ENCODE peak calls at places on chromosomes 16 and 17, in four cellular contexts. N is HepG2, Z is K562, I is GM12878. F is an unnamed sample.

GRCh38 chr17:17139972-17140589 is 66.1 kb downstream of the PLD6 start:
- DNase-seq in Z (no peak), I (no peak), N (no peak), F (no peak)

GRCh38 chr17:82674656-82675475 is 23.6 kb downstream of the RAB40B start:
- DNase-seq in N (no peak), I (no peak), Z (no peak), F (no peak)

GRCh38 chr17:50151041-50151936 is 812 bp upstream of the PPP1R9B start:
- DNase-seq in N (peak), I (peak), Z (peak), F (peak)

GRCh38 chr17:50681260-50682200 is 26.2 kb downstream of the ANKRD40 start:
- DNase-seq in N (peak), I (no peak), Z (peak), F (no peak)

GRCh38 chr17:1399366-1399678 is 700 bp downstream of the YWHAE start:
- DNase-seq in N (no peak), I (no peak), Z (no peak), F (no peak)

GRCh38 chr17:71232801-71233559 is 887.8 kb upstream of the SOX9 start:
- DNase-seq in N (no peak), Z (no peak), I (no peak), F (no peak)

GRCh38 chr16:87507351-87508069 is 14.7 kb upstream of the ZCCHC14 start:
- DNase-seq in I (no peak), Z (peak), N (no peak), F (no peak)

GRCh38 chr17:68198931-68199836 is 48.7 kb upstream of the AMZ2 start:
- DNase-seq in Z (no peak), I (no peak), N (no peak), F (peak)

GRCh38 chr17:68295086-68295485 is 3.8 kb downstream of the ARSG start:
- DNase-seq in Z (no peak), I (no peak), N (no peak), F (no peak)

GRCh38 chr16:77618011-77618410 is 104.3 kb upstream of the NUDT7 start:
- DNase-seq in N (no peak), Z (no peak), I (no peak), F (no peak)

GRCh38 chr17:44202756-44203155 is 3.1 kb upstream of the ATXN7L3 start:
- DNase-seq in Z (no peak), N (no peak), I (no peak), F (no peak)

GRCh38 chr17:44198721-44199552 is 747 bp downstream of the ATXN7L3 start:
- DNase-seq in I (no peak), Z (peak), N (no peak), F (no peak)

GRCh38 chr17:44197980-44198720 is 1.5 kb downstream of the ATXN7L3 start:
- DNase-seq in Z (peak), I (no peak), N (no peak), F (no peak)

GRCh38 chr17:44199553-44200477 is at the start of gene ATXN7L3:
- DNase-seq in Z (peak), I (peak), N (peak), F (peak)

DNA sequence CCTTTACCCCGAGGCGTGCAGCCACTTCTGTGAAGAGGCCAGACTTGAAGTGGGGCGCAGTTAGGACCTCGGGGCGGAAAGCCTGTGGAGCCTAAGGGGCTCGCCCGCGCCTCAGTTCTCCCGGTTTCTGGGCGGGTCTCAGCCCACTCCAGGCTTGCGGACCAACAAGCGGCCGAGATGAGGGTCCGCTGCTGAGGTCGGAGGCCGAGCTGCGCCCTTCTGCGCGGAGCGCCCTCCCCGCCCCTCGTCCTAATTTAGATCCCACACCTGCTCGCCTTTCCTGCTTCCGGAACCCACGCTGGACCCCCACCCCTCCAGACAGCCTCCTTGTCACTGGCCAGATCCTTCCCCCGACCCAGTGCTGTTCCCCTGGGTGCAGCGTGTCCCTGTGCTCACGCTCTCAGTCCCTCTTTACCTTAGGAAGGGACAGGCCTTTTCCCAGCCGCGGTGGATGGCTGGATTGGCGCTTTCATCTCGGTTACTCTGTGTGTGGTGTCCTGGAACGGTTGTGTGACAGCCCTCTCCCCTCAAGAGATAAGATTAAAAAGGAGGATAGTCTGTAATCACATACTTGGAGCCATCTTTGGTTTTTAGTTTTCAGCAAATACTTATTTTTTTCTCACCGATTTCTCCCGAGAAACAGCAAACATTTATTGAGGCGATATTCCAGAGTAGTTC is 933 bp upstream of the ATXN7L3 start:
- DNase-seq in N (peak), I (no peak), Z (no peak), F (no peak)
- TF ChIP-seq POLR2AphosphoS5 in N (peak), I (peak), Z (peak), F (no peak)

GRCh38 chr17:6994666-6995246 is 1.1 kb upstream of the ALOX12 start:
- DNase-seq in N (no peak), Z (no peak), I (no peak), F (no peak)

GRCh38 chr17:6997171-6997570 is 1.3 kb downstream of the ALOX12 start:
- DNase-seq in Z (no peak), I (no peak), N (no peak), F (no peak)

GRCh38 chr17:6995500-6996255 is at the start of gene ALOX12:
- DNase-seq in Z (no peak), I (no peak), N (no peak), F (peak)

GRCh38 chr17:6994118-6994598 is 1.7 kb upstream of the ALOX12 start:
- DNase-seq in N (no peak), Z (no peak), I (no peak), F (no peak)

GRCh38 chr17:6996256-6997111 is 635 bp downstream of the ALOX12 start:
- DNase-seq in Z (no peak), N (no peak), I (no peak), F (no peak)
- TF ChIP-seq ATF2 in Z (no peak), N (no peak), I (no peak), F (no peak)

DNA sequence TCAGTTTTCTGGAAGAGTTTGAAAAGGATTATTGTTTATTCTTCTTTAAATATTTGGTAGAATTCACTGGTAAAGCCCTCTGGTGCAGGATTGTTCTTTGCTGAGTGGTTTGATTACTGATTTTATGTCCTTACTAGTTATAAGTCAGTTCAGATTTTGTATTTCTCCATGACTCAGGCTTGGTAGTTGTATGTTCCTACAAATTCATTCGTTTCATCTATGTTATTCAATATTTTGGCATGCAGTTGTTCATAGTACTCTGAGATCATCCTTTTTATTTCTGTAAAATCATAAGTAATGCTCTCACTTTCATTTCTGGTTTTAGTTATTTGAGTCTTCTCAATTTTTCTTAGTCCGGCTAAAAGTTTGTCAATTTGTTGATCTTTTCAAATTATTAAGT is 58.1 kb upstream of the CRYM start:
- DNase-seq in N (no peak), Z (no peak), I (no peak), F (no peak)
- TF ChIP-seq USF2 in N (no peak), Z (no peak), I (no peak), F (no peak)

GRCh38 chr16:71722801-71723536 is 1.5 kb downstream of the PHLPP2 start:
- DNase-seq in Z (peak), I (no peak), N (peak), F (peak)

GRCh38 chr16:71726491-71727319 is 2.2 kb upstream of the PHLPP2 start:
- DNase-seq in N (no peak), I (no peak), Z (no peak), F (no peak)

GRCh38 chr16:71724320-71724751 is at the start of gene PHLPP2:
- DNase-seq in Z (no peak), I (no peak), N (no peak), F (no peak)

GRCh38 chr16:71721066-71721740 is 3.3 kb downstream of the PHLPP2 start:
- DNase-seq in I (no peak), Z (no peak), N (no peak), F (no peak)

GRCh38 chr16:71723537-71724319 is 773 bp downstream of the PHLPP2 start:
- DNase-seq in Z (peak), N (peak), I (no peak), F (peak)
- TF ChIP-seq POLR2AphosphoS5 in Z (peak), N (peak), I (no peak), F (peak)

GRCh38 chr17:81492202-81492601 is 20.4 kb downstream of the ACTG1 start:
- DNase-seq in I (no peak), N (no peak), Z (no peak), F (no peak)
- TF ChIP-seq ATF2 in I (no peak), N (no peak), Z (no peak), F (no peak)

DNA sequence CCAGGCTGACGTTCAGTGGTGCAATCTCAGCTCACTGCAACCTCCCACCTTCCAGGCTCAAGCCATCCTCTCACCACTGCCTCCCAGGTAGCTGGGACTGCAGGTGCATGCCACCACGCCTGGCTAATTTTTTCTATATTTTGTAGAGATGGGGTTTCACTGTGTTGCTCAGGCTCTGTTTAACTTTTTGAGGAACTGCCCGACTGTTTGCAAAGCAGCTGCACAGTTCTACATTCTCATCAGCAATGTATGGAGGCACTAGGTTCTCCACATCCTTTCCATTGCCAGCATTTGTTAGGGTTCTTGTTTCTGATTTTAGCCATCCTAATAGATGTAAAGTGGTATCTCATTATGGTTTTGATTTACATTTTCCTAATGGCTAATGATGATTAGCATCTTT is 9.4 kb downstream of the TNRC6A start:
- DNase-seq in N (no peak), I (no peak), Z (no peak), F (no peak)
- TF ChIP-seq USF2 in N (no peak), I (no peak), Z (no peak), F (no peak)

GRCh38 chr17:78940708-78941107 is 15.5 kb upstream of the TIMP2 start:
- DNase-seq in I (no peak), Z (no peak), N (peak), F (peak)
- TF ChIP-seq POLR2AphosphoS5 in I (no peak), Z (no peak), N (no peak), F (no peak)

DNA sequence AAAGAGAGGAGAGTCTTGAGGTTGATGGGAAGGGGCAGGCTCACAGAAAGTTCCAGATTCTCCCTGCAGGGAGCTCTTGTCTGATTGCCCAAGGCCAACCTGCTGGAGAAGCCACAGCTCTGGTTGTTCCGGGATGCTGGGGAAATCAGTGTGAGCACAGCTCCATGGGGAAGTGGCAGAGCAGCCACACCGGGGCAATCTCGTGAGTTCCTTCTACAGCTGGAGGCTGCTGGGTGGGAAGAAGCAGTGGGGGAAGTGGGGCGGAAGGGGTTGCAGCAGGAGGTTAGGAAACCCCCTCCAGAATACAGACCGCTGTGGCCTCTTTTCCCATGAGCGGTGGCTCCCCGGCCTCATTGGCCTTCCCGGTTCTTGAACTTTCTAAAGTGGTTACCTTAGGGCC is 34.0 kb downstream of the KIAA0513 start:
- DNase-seq in N (no peak), I (no peak), Z (no peak), F (no peak)
- TF ChIP-seq ATF2 in N (no peak), I (no peak), Z (no peak), F (no peak)

GRCh38 chr17:60604686-60605334 is 4.8 kb downstream of the PPM1D start:
- DNase-seq in I (no peak), N (no peak), Z (no peak), F (no peak)
- TF ChIP-seq USF2 in I (no peak), N (no peak), Z (no peak), F (no peak)